ENCODE peak calls at places on chromosomes 3 and 15, in seven cellular contexts. O is CD8-positive, alpha-beta T cell; B is fibroblast of lung; X is sciatic nerve; M is T-cell; Z is activated T-cell treated with anti-CD3 and anti-CD28 coated beads for 1 hour; W is NCI-H1436. E is an unnamed sample.

GRCh38 chr3:52820741-52821140 is 9.7 kb downstream of the ITIH4 start:
- DNase-seq in O (no peak), B (no peak), X (no peak), M (no peak), Z (no peak), W (no peak), E (peak; percentile 17)

GRCh38 chr15:75061272-75061671 is 37.9 kb downstream of the PPCDC start:
- DNase-seq in O (peak; percentile 31), B (peak; percentile 35), X (no peak), M (no peak), Z (no peak), W (no peak), E (peak; percentile 72)

GRCh38 chr3:123338620-123339061 is 110.2 kb downstream of the ADCY5 start:
- DNase-seq in O (no peak), B (no peak), X (no peak), M (no peak), Z (no peak), W (no peak), E (no peak)

GRCh38 chr15:97995881-97996603 is 35.5 kb downstream of the ARRDC4 start:
- DNase-seq in O (no peak), B (peak; percentile 11), X (no peak), M (no peak), Z (no peak), W (no peak), E (no peak)

GRCh38 chr15:26889298-26889898 is 22.5 kb downstream of the GABRA5 start:
- DNase-seq in O (no peak), B (peak; percentile 81), X (no peak), M (no peak), Z (peak; percentile 28), W (peak; percentile 25), E (peak; percentile 79)

GRCh38 chr3:14793858-14794234 is 24.9 kb upstream of the FGD5 start:
- DNase-seq in O (no peak), B (no peak), X (no peak), M (no peak), Z (no peak), W (no peak), E (no peak)

GRCh38 chr15:74664028-74664616 is 31.7 kb downstream of the EDC3 start:
- DNase-seq in O (no peak), B (peak; percentile 61), X (no peak), M (no peak), Z (no peak), W (no peak), E (peak; percentile 29)

GRCh38 chr3:162978136-162978535 is 1481.5 kb downstream of the OTOL1 start:
- DNase-seq in O (no peak), B (peak; percentile 14), X (no peak), M (no peak), Z (no peak), W (no peak), E (no peak)